ENCODE peak calls at places on chromosomes 11 and 22, in eight cellular contexts. A is AG10803, D is OCI-LY7, R is tibial nerve, O is right lobe of liver, T is choroid plexus epithelial cell, Y is epithelial cell of proximal tubule, M is psoas muscle. J is an unnamed sample.

GRCh38 chr11:27178859-27179258 is 138.2 kb downstream of the BBOX1 start:
- DNase-seq in A (no peak), D (no peak), R (peak; percentile 38), O (no peak), T (no peak), Y (no peak), M (no peak), J (no peak)

GRCh38 chr11:62501432-62501891 is 45.1 kb downstream of the AHNAK start:
- DNase-seq in A (peak; percentile 87), D (no peak), R (no peak), O (peak; percentile 81), T (peak; percentile 33), Y (no peak), M (no peak), J (no peak)

GRCh38 chr11:66045177-66045639 is 3.8 kb downstream of the GAL3ST3 start:
- DNase-seq in A (peak; percentile 68), D (peak; percentile 92), R (peak; percentile 64), O (peak; percentile 77), T (peak; percentile 87), Y (no peak), M (peak; percentile 71), J (peak; percentile 92)

GRCh38 chr11:35390737-35391682 is 28.3 kb downstream of the SLC1A2 start:
- DNase-seq in A (peak; percentile 58), D (no peak), R (no peak), O (peak; percentile 60), T (peak; percentile 83), Y (no peak), M (no peak), J (peak; percentile 31)

GRCh38 chr11:121722431-121723256 is 269.9 kb upstream of the SORL1-AS1 start:
- DNase-seq in A (peak; percentile 86), D (no peak), R (peak; percentile 83), O (peak; percentile 67), T (peak; percentile 99), Y (peak; percentile 9), M (peak; percentile 68), J (peak; percentile 95)

GRCh38 chr11:126034026-126034822 is 28.4 kb downstream of the CDON start:
- DNase-seq in A (peak; percentile 1), D (no peak), R (no peak), O (no peak), T (no peak), Y (no peak), M (no peak), J (peak; percentile 46)

GRCh38 chr11:17572791-17573460 is 25.9 kb downstream of the OTOG start:
- DNase-seq in A (no peak), D (no peak), R (no peak), O (no peak), T (no peak), Y (no peak), M (no peak), J (no peak)

GRCh38 chr22:34975721-34976120 is 90.2 kb upstream of the ISX start:
- DNase-seq in A (peak; percentile 7), D (peak; percentile 11), R (no peak), O (no peak), T (no peak), Y (no peak), M (no peak), J (no peak)

GRCh38 chr11:70020336-70021214 is 57.5 kb upstream of the ANO1 start:
- DNase-seq in A (no peak), D (no peak), R (no peak), O (peak; percentile 15), T (no peak), Y (no peak), M (no peak), J (no peak)

GRCh38 chr22:44776535-44777363 is 24.4 kb downstream of the ARHGAP8 start:
- DNase-seq in A (no peak), D (no peak), R (no peak), O (no peak), T (peak; percentile 40), Y (no peak), M (no peak), J (peak; percentile 49)

GRCh38 chr11:72189448-72190250 is 2.3 kb upstream of the FOLR1 start:
- DNase-seq in A (peak; percentile 41), D (no peak), R (no peak), O (no peak), T (no peak), Y (no peak), M (no peak), J (no peak)

GRCh38 chr11:10181811-10182210 is 112.2 kb downstream of the SBF2 start:
- DNase-seq in A (peak; percentile 75), D (peak; percentile 35), R (no peak), O (no peak), T (peak; percentile 77), Y (peak; percentile 4), M (no peak), J (peak; percentile 51)

GRCh38 chr22:20205964-20206708 is 55.3 kb upstream of the CCDC188 start:
- DNase-seq in A (peak; percentile 74), D (peak; percentile 82), R (peak; percentile 46), O (peak; percentile 76), T (peak; percentile 82), Y (no peak), M (peak; percentile 61), J (peak; percentile 74)

GRCh38 chr11:117985953-117986887 is at the start of gene IL10RA:
- DNase-seq in A (peak; percentile 12), D (peak; percentile 92), R (peak; percentile 32), O (peak; percentile 90), T (peak; percentile 49), Y (no peak), M (peak; percentile 81), J (peak; percentile 59)
- TF ChIP-seq CTCF in A (no peak), D (peak; percentile 34), R (no peak), O (no peak), T (no peak), Y (no peak), M (no peak), J (no peak)

GRCh38 chr22:36907464-36907863 is 6.0 kb upstream of the CSF2RB start:
- DNase-seq in A (no peak), D (no peak), R (no peak), O (no peak), T (no peak), Y (no peak), M (no peak), J (no peak)

GRCh38 chr22:36901411-36902142 is 11.9 kb upstream of the CSF2RB start:
- DNase-seq in A (no peak), D (no peak), R (no peak), O (no peak), T (no peak), Y (no peak), M (no peak), J (no peak)

GRCh38 chr22:36902143-36902911 is 11.1 kb upstream of the CSF2RB start:
- DNase-seq in A (no peak), D (no peak), R (peak; percentile 20), O (no peak), T (no peak), Y (no peak), M (no peak), J (no peak)

GRCh38 chr22:36900880-36901279 is 12.5 kb upstream of the CSF2RB start:
- DNase-seq in A (no peak), D (no peak), R (no peak), O (no peak), T (no peak), Y (no peak), M (no peak), J (no peak)

DNA sequence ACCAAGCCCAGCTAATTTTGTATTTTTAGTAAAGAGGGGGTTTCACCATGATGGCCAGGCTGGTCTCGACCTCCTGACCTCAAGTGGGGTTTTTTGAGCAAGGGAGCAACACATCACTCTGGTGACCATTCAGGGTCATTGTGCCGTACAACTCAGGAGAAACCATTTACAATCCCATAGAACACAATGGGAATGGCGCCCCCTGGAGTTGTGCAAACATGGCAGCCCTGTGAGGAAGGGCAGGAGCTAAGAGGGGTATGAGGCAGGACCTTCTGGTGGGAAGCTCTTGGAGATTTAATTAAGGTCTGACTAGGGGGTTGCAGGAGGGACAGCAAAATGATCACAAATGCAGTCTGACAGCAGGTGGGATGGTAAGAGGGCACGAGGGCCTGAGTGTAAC is 9.2 kb upstream of the CSF2RB start:
- DNase-seq in A (no peak), D (no peak), R (no peak), O (no peak), T (no peak), Y (no peak), M (no peak), J (no peak)
- TF ChIP-seq CTCF in A (no peak), D (peak; percentile 55), R (no peak), O (no peak), T (peak; percentile 4), Y (no peak), M (no peak), J (peak; percentile 32)

DNA sequence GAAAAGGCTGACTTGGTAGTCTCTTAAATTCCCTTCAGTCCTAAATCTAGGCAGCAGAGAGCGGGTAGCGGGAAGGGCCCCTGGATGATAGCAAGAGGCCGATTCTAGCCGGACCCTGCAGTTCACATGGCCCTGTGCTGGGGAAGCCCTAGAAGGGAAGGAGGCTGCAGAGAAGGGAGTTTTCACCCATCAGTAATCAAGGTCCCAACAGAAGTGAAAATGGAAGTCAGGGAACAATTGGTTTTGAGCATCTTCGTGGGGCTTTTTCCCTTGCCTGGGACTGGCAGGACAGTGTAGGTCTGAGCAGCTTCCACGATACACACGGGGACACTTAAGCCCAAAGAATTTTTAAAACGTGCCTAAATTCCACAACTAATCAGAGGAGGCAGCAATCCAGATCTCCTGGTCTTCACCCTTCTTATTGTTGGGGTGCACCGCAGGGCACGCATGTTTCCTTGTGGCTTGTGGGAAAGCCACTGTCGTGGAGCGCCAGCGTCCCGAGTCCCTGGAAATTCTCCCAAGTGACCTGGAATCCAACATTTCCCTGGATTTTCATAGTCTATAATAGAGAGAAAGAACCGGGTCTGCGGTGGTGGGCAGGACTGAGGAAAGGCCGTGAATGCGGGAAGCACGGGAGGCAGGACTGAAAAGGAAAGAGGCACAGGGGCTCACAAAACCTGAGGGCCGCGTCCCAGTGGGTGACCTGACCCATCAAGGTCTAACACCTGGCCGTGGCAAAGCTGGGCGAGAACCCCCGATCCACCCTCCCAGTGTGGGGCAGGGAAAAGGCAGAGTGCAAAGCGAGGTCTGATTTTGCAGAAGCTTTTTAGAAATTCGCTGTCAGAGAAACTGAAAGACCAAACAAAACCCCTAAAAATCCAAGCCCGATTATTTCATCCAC is 832 bp upstream of the OAF start:
- DNase-seq in A (no peak), D (no peak), R (no peak), O (no peak), T (no peak), Y (no peak), M (no peak), J (no peak)
- TF ChIP-seq CTCF in A (no peak), D (no peak), R (no peak), O (no peak), T (no peak), Y (no peak), M (peak; percentile 1), J (no peak)

DNA sequence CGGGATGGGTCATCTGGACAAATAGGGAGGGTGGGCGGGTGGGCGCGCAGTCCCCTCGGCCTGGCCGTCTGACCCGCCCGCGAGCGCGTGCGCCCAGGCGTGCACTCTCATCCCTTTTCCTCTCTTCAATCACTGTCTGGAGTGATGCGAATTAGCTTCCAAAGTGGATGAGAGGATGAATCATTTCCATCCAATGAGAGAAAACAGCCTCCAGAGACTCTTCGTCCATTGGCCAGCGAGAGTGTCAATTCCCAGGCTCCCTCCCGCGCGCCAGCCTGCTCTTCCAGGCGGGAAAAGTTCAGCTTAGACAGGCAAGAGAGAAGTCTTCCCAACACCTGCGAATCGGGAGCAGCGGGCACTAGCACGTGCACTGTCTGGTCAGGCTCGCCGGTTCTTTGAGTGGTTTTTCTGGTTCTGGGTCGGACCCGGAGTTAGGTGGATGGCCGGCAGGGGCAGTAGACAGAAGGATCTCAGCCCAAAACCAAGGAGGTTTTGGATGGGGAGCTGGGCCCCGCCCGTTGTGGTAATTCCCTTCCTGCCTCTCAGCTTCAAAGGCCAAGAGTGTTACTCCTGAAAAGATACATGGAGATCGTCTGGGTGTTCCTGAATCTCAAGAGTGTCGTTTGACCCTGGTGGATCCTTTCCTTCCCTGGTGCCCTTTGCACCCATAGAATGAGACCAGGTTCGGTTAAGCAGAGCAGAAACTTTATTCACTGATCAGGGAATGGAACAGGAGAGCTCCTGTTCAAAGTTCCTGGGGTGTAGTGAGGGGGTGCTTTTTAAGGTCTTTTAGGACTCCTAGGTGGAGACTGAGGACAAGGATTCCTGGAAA is 33.4 kb upstream of the GLYATL1 start:
- DNase-seq in A (peak; percentile 90), D (no peak), R (peak; percentile 37), O (peak; percentile 71), T (peak; percentile 88), Y (no peak), M (peak; percentile 54), J (peak; percentile 87)
- TF ChIP-seq CTCF in A (peak; percentile 46), D (no peak), R (no peak), O (peak; percentile 13), T (peak; percentile 69), Y (peak; percentile 52), M (no peak), J (peak; percentile 55)

J was measured in A673.